ENCODE peak calls at places on chromosomes 11 and 22, in four cellular contexts. One of them, this sample, is unnamed.

GRCh38 chr22:37334461-37334858 is 52.2 kb downstream of the CYTH4 start:
- DNase-seq in NCI-H446 treated with DMSO at 0.1 percent for 48 hours: no peak
- DNase-seq in epithelial cell of proximal tubule: no peak
- DNase-seq in ELF-1: no peak
- DNase-seq in this sample: no peak

GRCh38 chr11:35579557-35580396 is 38.5 kb upstream of the FJX1 start:
- DNase-seq in ELF-1: no peak
- DNase-seq in epithelial cell of proximal tubule: peak
- DNase-seq in NCI-H446 treated with DMSO at 0.1 percent for 48 hours: no peak
- DNase-seq in this sample: no peak

GRCh38 chr11:69311767-69312385 is 17.9 kb downstream of the MYEOV start:
- DNase-seq in epithelial cell of proximal tubule: no peak
- DNase-seq in ELF-1: no peak
- DNase-seq in NCI-H446 treated with DMSO at 0.1 percent for 48 hours: no peak
- DNase-seq in this sample: no peak

GRCh38 chr11:2886191-2886894 is 768 bp upstream of the CDKN1C start:
- DNase-seq in NCI-H446 treated with DMSO at 0.1 percent for 48 hours: no peak
- DNase-seq in epithelial cell of proximal tubule: no peak
- DNase-seq in ELF-1: peak
- DNase-seq in this sample: no peak

GRCh38 chr11:121517996-121518395 is 65.2 kb upstream of the SORL1-AS1 start:
- DNase-seq in epithelial cell of proximal tubule: no peak
- DNase-seq in NCI-H446 treated with DMSO at 0.1 percent for 48 hours: no peak
- DNase-seq in ELF-1: no peak
- DNase-seq in this sample: no peak

GRCh38 chr22:17370766-17371181 is 1.5 kb downstream of the CECR2 start:
- DNase-seq in ELF-1: no peak
- DNase-seq in NCI-H446 treated with DMSO at 0.1 percent for 48 hours: no peak
- DNase-seq in epithelial cell of proximal tubule: no peak
- DNase-seq in this sample: no peak

GRCh38 chr11:43327987-43328386 is 16.2 kb downstream of the API5 start:
- DNase-seq in ELF-1: no peak
- DNase-seq in epithelial cell of proximal tubule: peak
- DNase-seq in NCI-H446 treated with DMSO at 0.1 percent for 48 hours: no peak
- DNase-seq in this sample: no peak

GRCh38 chr11:84857746-84858145 is 769.4 kb downstream of the DLG2 start:
- DNase-seq in ELF-1: no peak
- DNase-seq in NCI-H446 treated with DMSO at 0.1 percent for 48 hours: no peak
- DNase-seq in epithelial cell of proximal tubule: no peak
- DNase-seq in this sample: no peak

GRCh38 chr11:18563090-18563730 is 25.3 kb downstream of the UEVLD start:
- DNase-seq in NCI-H446 treated with DMSO at 0.1 percent for 48 hours: no peak
- DNase-seq in epithelial cell of proximal tubule: no peak
- DNase-seq in ELF-1: no peak
- DNase-seq in this sample: no peak

GRCh38 chr11:125071831-125072209 is 8.7 kb downstream of the SLC37A2 start:
- DNase-seq in epithelial cell of proximal tubule: no peak
- DNase-seq in NCI-H446 treated with DMSO at 0.1 percent for 48 hours: no peak
- DNase-seq in ELF-1: no peak
- DNase-seq in this sample: no peak

GRCh38 chr22:30881361-30882180 is 87.0 kb downstream of the MORC2 start:
- DNase-seq in epithelial cell of proximal tubule: no peak
- DNase-seq in ELF-1: peak
- DNase-seq in NCI-H446 treated with DMSO at 0.1 percent for 48 hours: no peak
- DNase-seq in this sample: no peak

GRCh38 chr11:45794169-45794568 is 10.8 kb upstream of the SLC35C1 start:
- DNase-seq in NCI-H446 treated with DMSO at 0.1 percent for 48 hours: no peak
- DNase-seq in epithelial cell of proximal tubule: no peak
- DNase-seq in ELF-1: no peak
- DNase-seq in this sample: peak

GRCh38 chr11:102010776-102011500 is 36.3 kb upstream of the CFAP300 start:
- DNase-seq in NCI-H446 treated with DMSO at 0.1 percent for 48 hours: no peak
- DNase-seq in ELF-1: peak
- DNase-seq in epithelial cell of proximal tubule: peak
- DNase-seq in this sample: no peak

GRCh38 chr11:18770479-18771125 is 21.0 kb downstream of the PTPN5 start:
- DNase-seq in epithelial cell of proximal tubule: no peak
- DNase-seq in ELF-1: no peak
- DNase-seq in NCI-H446 treated with DMSO at 0.1 percent for 48 hours: no peak
- DNase-seq in this sample: no peak

GRCh38 chr11:128298271-128298670 is 289.1 kb downstream of the ETS1 start:
- DNase-seq in NCI-H446 treated with DMSO at 0.1 percent for 48 hours: no peak
- DNase-seq in epithelial cell of proximal tubule: no peak
- DNase-seq in ELF-1: no peak
- DNase-seq in this sample: no peak

GRCh38 chr11:123616505-123617198 is 37.8 kb downstream of the SCN3B start:
- DNase-seq in NCI-H446 treated with DMSO at 0.1 percent for 48 hours: peak
- DNase-seq in ELF-1: no peak
- DNase-seq in epithelial cell of proximal tubule: no peak
- DNase-seq in this sample: no peak

GRCh38 chr22:17117890-17118289 is 3.3 kb downstream of the TMEM121B start:
- DNase-seq in NCI-H446 treated with DMSO at 0.1 percent for 48 hours: no peak
- DNase-seq in ELF-1: no peak
- DNase-seq in epithelial cell of proximal tubule: no peak
- DNase-seq in this sample: no peak